ENCODE peak calls at places on chromosomes 3 and 15, in six cellular contexts. U, J, T, P, A and L are unnamed samples.

GRCh38 chr15:88814393-88814792 is 11.2 kb downstream of the ACAN start:
- ATAC-seq in P (no peak), T (no peak), U (no peak), A (no peak), J (no peak), L (no peak)

GRCh38 chr3:111570404-111571030 is 24.6 kb downstream of the ZBED2 start:
- ATAC-seq in T (no peak), J (no peak), P (no peak), U (no peak), A (no peak), L (no peak)

GRCh38 chr3:115513411-115513800 is 109.9 kb upstream of the GAP43 start:
- ATAC-seq in A (no peak), P (peak), J (no peak), T (no peak), U (no peak), L (peak)

GRCh38 chr3:55417211-55417610 is 69.9 kb downstream of the WNT5A start:
- ATAC-seq in T (no peak), A (no peak), P (no peak), J (no peak), U (peak), L (no peak)

GRCh38 chr15:65213241-65213640 is 2.0 kb upstream of the CILP start:
- ATAC-seq in J (no peak), A (peak), P (no peak), T (no peak), U (no peak), L (no peak)

GRCh38 chr3:152270145-152270870 is 1.6 kb downstream of the MBNL1 start:
- ATAC-seq in P (no peak), A (no peak), T (no peak), U (peak), J (no peak), L (no peak)

GRCh38 chr15:68341851-68342336 is 64.3 kb downstream of the FEM1B start:
- ATAC-seq in J (no peak), A (peak), P (no peak), U (no peak), T (no peak), L (no peak)

GRCh38 chr15:90597477-90598052 is 67.8 kb downstream of the CRTC3 start:
- ATAC-seq in J (peak), P (peak), T (peak), U (no peak), A (no peak), L (peak)

GRCh38 chr15:60799885-60800728 is 321.2 kb upstream of the ICE2 start:
- ATAC-seq in T (peak), A (no peak), U (no peak), P (peak), J (peak), L (peak)

GRCh38 chr15:41013698-41014414 is 60.6 kb downstream of the CHAC1 start:
- ATAC-seq in J (no peak), A (no peak), T (no peak), P (no peak), U (no peak), L (no peak)

GRCh38 chr3:129211772-129212171 is 28.1 kb upstream of the CNBP start:
- ATAC-seq in T (no peak), P (no peak), U (peak), A (peak), J (no peak), L (no peak)

GRCh38 chr3:125037498-125038150 is 18.2 kb downstream of the HEG1 start:
- ATAC-seq in U (no peak), P (peak), A (no peak), J (no peak), T (peak), L (peak)

GRCh38 chr3:133881987-133882825 is 13.5 kb downstream of the RAB6B start:
- ATAC-seq in J (no peak), P (no peak), A (no peak), T (peak), U (no peak), L (no peak)

GRCh38 chr15:63997715-63998442 is 48.4 kb downstream of the DAPK2 start:
- ATAC-seq in J (peak), A (peak), U (no peak), P (no peak), T (peak), L (no peak)

GRCh38 chr3:9178697-9179096 is 70.7 kb downstream of the SRGAP3 start:
- ATAC-seq in A (no peak), J (peak), T (no peak), U (no peak), P (no peak), L (no peak)

GRCh38 chr3:119913021-119913420 is 131.1 kb downstream of the NR1I2 start:
- ATAC-seq in U (peak), A (no peak), P (no peak), J (no peak), T (no peak), L (no peak)

GRCh38 chr15:87781959-87782625 is 474.4 kb downstream of the NTRK3 start:
- ATAC-seq in A (no peak), U (no peak), T (no peak), P (no peak), J (no peak), L (no peak)

GRCh38 chr15:90550919-90551318 is 21.2 kb downstream of the CRTC3 start:
- ATAC-seq in J (no peak), P (no peak), T (no peak), U (no peak), A (no peak), L (peak)

GRCh38 chr15:81411056-81411455 is 37.0 kb upstream of the TMC3 start:
- ATAC-seq in U (no peak), A (no peak), J (no peak), T (no peak), P (no peak), L (no peak)

GRCh38 chr3:173660645-173661299 is 263.2 kb downstream of the NLGN1 start:
- ATAC-seq in J (no peak), T (no peak), A (no peak), P (no peak), U (no peak), L (no peak)

GRCh38 chr15:71302861-71303410 is 187.7 kb downstream of the THSD4 start:
- ATAC-seq in U (no peak), A (no peak), P (no peak), J (no peak), T (no peak), L (no peak)

GRCh38 chr3:143443851-143444331 is 324.3 kb downstream of the CHST2 start:
- ATAC-seq in A (peak), P (peak), J (peak), T (peak), U (peak), L (no peak)

GRCh38 chr3:12817341-12817705 is 20.8 kb downstream of the CAND2 start:
- ATAC-seq in P (no peak), A (peak), U (no peak), J (peak), T (no peak), L (no peak)

GRCh38 chr3:190092250-190092649 is 28.4 kb downstream of the P3H2 start:
- ATAC-seq in P (no peak), A (peak), J (no peak), U (peak), T (no peak), L (no peak)

GRCh38 chr3:57397175-57398026 is 104.9 kb upstream of the ASB14 start:
- ATAC-seq in P (peak), T (peak), A (peak), U (peak), J (peak), L (peak)

GRCh38 chr3:187807086-187807862 is 62.0 kb upstream of the BCL6 start:
- ATAC-seq in J (no peak), T (peak), P (no peak), A (no peak), U (peak), L (no peak)

GRCh38 chr3:190671658-190672057 is 157.8 kb downstream of the IL1RAP start:
- ATAC-seq in P (no peak), T (no peak), J (no peak), U (no peak), A (no peak), L (no peak)

GRCh38 chr3:114697441-114697840 is 403.6 kb downstream of the TIGIT start:
- ATAC-seq in U (no peak), A (peak), J (no peak), T (no peak), P (no peak), L (no peak)

GRCh38 chr15:40932146-40932545 is 3.0 kb downstream of the DLL4 start:
- ATAC-seq in P (no peak), J (peak), A (no peak), T (no peak), U (no peak), L (no peak)

GRCh38 chr15:37007301-37007700 is 93.0 kb downstream of the MEIS2 start:
- ATAC-seq in T (no peak), A (peak), J (no peak), P (no peak), U (no peak), L (no peak)

GRCh38 chr3:9248232-9249191 is 934 bp downstream of the SRGAP3 start:
- ATAC-seq in T (no peak), U (peak), P (no peak), J (no peak), A (no peak), L (no peak)

GRCh38 chr3:156668073-156668763 is 6.2 kb upstream of the TIPARP start:
- ATAC-seq in P (peak), J (peak), U (peak), A (no peak), T (peak), L (no peak)